ENCODE peak calls at places on chromosomes 5 and 9, in five cellular contexts. U, R, P, N and W are unnamed samples.

GRCh38 chr5:139862313-139862712 is 66.7 kb downstream of the PSD2 start:
- DNase-seq in U (peak; percentile 14), R (no peak), P (peak; percentile 8), N (peak; percentile 57), W (no peak)

GRCh38 chr5:135705941-135706340 is 127.2 kb upstream of the CXCL14 start:
- DNase-seq in U (no peak), R (no peak), P (no peak), N (no peak), W (no peak)

GRCh38 chr9:111034573-111035539 is 3.4 kb downstream of the LPAR1 start:
- DNase-seq in U (no peak), R (peak; percentile 26), P (peak; percentile 66), N (no peak), W (no peak)

GRCh38 chr9:79387091-79387490 is 184.7 kb upstream of the TLE4 start:
- DNase-seq in U (no peak), R (no peak), P (no peak), N (peak; percentile 59), W (no peak)

GRCh38 chr5:76384705-76385104 is 18.4 kb upstream of the IQGAP2 start:
- DNase-seq in U (no peak), R (no peak), P (no peak), N (no peak), W (no peak)

GRCh38 chr9:35306281-35306680 is 144.5 kb downstream of the UNC13B start:
- DNase-seq in U (no peak), R (no peak), P (no peak), N (peak; percentile 54), W (no peak)

GRCh38 chr9:107750741-107751521 is 261.4 kb upstream of the KLF4 start:
- DNase-seq in U (peak; percentile 93), R (peak; percentile 91), P (peak; percentile 100), N (peak; percentile 98), W (peak; percentile 90)

GRCh38 chr9:75891277-75892167 is 1.0 kb downstream of the PCSK5 start:
- DNase-seq in U (peak; percentile 53), R (no peak), P (peak; percentile 59), N (peak; percentile 19), W (peak; percentile 63)

GRCh38 chr9:74497750-74498615 is 848 bp downstream of the RORB start:
- DNase-seq in U (peak; percentile 14), R (no peak), P (peak; percentile 34), N (peak; percentile 51), W (peak; percentile 90)

GRCh38 chr5:90438100-90438499 is 28.5 kb upstream of the CETN3 start:
- DNase-seq in U (peak; percentile 32), R (no peak), P (no peak), N (peak; percentile 19), W (no peak)

GRCh38 chr5:67182406-67182805 is 14.2 kb downstream of the CD180 start:
- DNase-seq in U (peak; percentile 86), R (no peak), P (peak; percentile 73), N (peak; percentile 86), W (peak; percentile 76)

GRCh38 chr5:39186289-39186688 is 33.1 kb downstream of the FYB1 start:
- DNase-seq in U (no peak), R (no peak), P (no peak), N (no peak), W (no peak)

GRCh38 chr5:137613554-137614265 is 114.6 kb upstream of the SPOCK1 start:
- DNase-seq in U (no peak), R (peak; percentile 13), P (no peak), N (no peak), W (no peak)

GRCh38 chr5:108003178-108003577 is 332.4 kb upstream of the EFNA5 start:
- DNase-seq in U (peak; percentile 76), R (no peak), P (peak; percentile 80), N (peak; percentile 47), W (no peak)

GRCh38 chr9:4196886-4197285 is 103.0 kb downstream of the GLIS3 start:
- DNase-seq in U (peak; percentile 8), R (no peak), P (peak; percentile 20), N (peak; percentile 20), W (peak; percentile 8)

GRCh38 chr5:38800515-38800914 is 45.3 kb upstream of the OSMR start:
- DNase-seq in U (no peak), R (no peak), P (peak; percentile 75), N (no peak), W (no peak)

GRCh38 chr5:180988011-180988410 is 635 bp upstream of the BTNL3 start:
- DNase-seq in U (no peak), R (no peak), P (no peak), N (no peak), W (no peak)

GRCh38 chr5:60541980-60542379 is 158.0 kb downstream of the DEPDC1B start:
- DNase-seq in U (no peak), R (no peak), P (peak; percentile 66), N (peak; percentile 86), W (peak; percentile 70)

GRCh38 chr5:151688406-151688805 is 1.7 kb upstream of the SPARC start:
- DNase-seq in U (no peak), R (no peak), P (no peak), N (no peak), W (no peak)

GRCh38 chr5:175658299-175659145 is 651 bp downstream of the HRH2 start:
- DNase-seq in U (no peak), R (no peak), P (no peak), N (no peak), W (peak; percentile 45)

GRCh38 chr9:78462616-78463015 is 165.7 kb downstream of the PSAT1 start:
- DNase-seq in U (no peak), R (peak; percentile 51), P (no peak), N (peak; percentile 6), W (no peak)

GRCh38 chr5:57209316-57210040 is 35.6 kb downstream of the GPBP1 start:
- DNase-seq in U (no peak), R (peak; percentile 64), P (peak; percentile 20), N (peak; percentile 27), W (no peak)

GRCh38 chr5:179601871-179602625 is 21.4 kb downstream of the HNRNPH1 start:
- DNase-seq in U (no peak), R (no peak), P (no peak), N (no peak), W (no peak)

GRCh38 chr5:133316346-133317343 is 264.8 kb downstream of the HSPA4 start:
- DNase-seq in U (peak; percentile 9), R (peak; percentile 20), P (no peak), N (no peak), W (no peak)

GRCh38 chr5:120466337-120467006 is 2.4 kb downstream of the PRR16 start:
- DNase-seq in U (no peak), R (no peak), P (no peak), N (peak; percentile 15), W (peak; percentile 48)

GRCh38 chr5:120465281-120465961 is 1.3 kb downstream of the PRR16 start:
- DNase-seq in U (no peak), R (peak; percentile 39), P (peak; percentile 80), N (peak; percentile 42), W (peak; percentile 88)

GRCh38 chr5:120463991-120464626 is at the start of gene PRR16:
- DNase-seq in U (peak; percentile 62), R (peak; percentile 56), P (peak; percentile 78), N (peak; percentile 52), W (peak; percentile 92)

GRCh38 chr5:120464627-120465280 is 654 bp downstream of the PRR16 start:
- DNase-seq in U (peak; percentile 25), R (peak; percentile 25), P (peak; percentile 83), N (peak; percentile 41), W (peak; percentile 88)

DNA sequence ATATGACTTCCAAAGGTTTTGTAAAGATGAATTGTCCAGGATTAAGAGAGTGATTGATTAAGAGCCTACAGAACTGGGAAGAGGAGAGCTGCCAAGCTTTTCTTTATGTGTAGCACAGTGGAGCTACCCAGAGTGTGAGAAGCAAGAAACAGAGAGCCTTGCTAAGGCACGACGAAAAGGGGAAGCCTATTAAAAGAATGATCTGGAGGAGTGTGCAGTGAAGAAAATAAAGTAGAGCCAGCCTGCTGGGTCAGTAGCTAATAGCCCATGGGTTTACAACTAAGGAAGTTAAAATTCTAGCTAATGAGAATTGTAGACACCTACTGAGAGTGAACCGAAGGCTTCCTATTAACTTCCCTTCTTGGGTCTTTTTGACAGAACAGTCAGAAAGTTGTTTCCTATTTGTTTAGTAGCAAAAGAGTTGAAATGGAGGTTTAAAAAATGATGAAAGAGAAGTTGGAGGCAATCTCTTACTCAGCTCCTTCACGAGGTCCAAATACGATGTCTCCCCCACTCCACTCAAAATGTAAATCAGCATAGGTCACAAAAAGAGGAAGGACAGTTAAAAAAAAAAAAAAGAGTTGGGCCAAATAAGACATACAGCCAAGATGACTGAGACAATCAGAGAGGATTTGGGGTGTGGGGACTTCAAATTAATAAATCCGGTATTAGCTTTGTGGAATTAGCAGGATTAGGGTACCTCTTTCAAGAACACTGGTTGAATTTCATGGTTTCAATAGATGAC is 902 bp upstream of the PRR16 start:
- DNase-seq in U (no peak), R (no peak), P (peak; percentile 34), N (no peak), W (no peak)
- H3K4me3 ChIP-seq in U (no peak overlapping the region), R (peak overlapping the region; percentile 71), P (peak overlapping the region; percentile 68), N (no peak overlapping the region), W (peak overlapping the region; percentile 91)

DNA sequence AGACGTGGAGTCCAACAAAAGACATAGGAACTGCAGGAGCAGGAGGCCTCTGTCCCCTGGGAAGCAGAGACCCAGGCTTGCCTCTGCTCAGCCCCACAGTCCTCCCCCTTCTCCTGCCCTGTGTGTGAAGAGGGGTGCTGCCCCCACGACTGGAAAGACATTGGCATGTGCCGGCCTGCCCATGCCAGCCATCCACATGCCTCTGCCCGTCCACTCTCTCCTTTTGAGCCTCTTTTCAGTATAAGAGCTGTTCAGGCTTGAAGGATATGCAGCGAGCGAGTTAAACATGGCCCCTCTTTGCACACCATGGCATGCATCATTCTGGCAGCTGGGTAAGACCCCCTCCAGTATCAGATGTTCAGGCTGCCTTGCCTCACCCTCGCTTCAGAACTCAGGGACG is 159.7 kb upstream of the OTULINL start:
- DNase-seq in U (no peak), R (no peak), P (no peak), N (no peak), W (no peak)
- TF ChIP-seq CTCF in U (no peak), R (no peak), P (no peak), N (no peak), W (no peak)

GRCh38 chr5:109532773-109533364 is 123.1 kb upstream of the PJA2 start:
- DNase-seq in U (no peak), R (peak; percentile 2), P (no peak), N (peak; percentile 44), W (no peak)

GRCh38 chr5:109529520-109529919 is 119.7 kb upstream of the PJA2 start:
- DNase-seq in U (no peak), R (peak; percentile 26), P (peak; percentile 66), N (peak; percentile 50), W (no peak)

GRCh38 chr5:109531262-109531661 is 121.5 kb upstream of the PJA2 start:
- DNase-seq in U (no peak), R (no peak), P (no peak), N (no peak), W (no peak)

GRCh38 chr5:109529987-109530386 is 120.2 kb upstream of the PJA2 start:
- DNase-seq in U (no peak), R (no peak), P (no peak), N (no peak), W (no peak)

GRCh38 chr5:109533847-109534272 is 124.1 kb upstream of the PJA2 start:
- DNase-seq in U (no peak), R (peak; percentile 36), P (no peak), N (peak; percentile 62), W (no peak)
- H3K4me2 ChIP-seq in U (no peak overlapping the region), R (no peak overlapping the region), P (no peak overlapping the region), N (peak overlapping the region; percentile 49), W (peak overlapping the region; percentile 49)

DNA sequence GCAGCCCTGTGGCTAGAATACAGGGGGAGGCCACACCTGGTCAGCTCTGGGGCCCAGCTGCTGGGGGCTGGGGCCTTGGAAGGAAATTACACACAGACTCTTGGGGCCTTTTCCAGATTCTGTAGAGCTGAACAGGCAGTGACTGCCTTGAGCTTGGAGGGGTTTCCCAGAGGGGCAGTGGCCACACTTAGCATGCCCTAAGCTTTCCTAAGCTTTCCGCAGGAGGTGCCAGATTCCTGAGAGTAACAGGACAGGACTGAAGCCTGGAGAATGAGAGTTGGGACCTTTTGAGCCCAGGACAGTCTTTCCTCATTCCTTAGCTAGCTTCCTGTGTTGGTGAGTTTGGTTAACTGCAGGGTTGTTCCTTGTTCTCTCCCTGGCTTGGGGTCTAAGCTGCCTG is 1.4 kb downstream of the TBC1D13 start:
- DNase-seq in U (no peak), R (no peak), P (no peak), N (no peak), W (no peak)
- H3K4me3 ChIP-seq in U (no peak overlapping the region), R (peak overlapping the region; percentile 98), P (peak overlapping the region; percentile 76), N (peak overlapping the region; percentile 89), W (peak overlapping the region; percentile 96)